ENCODE peak calls at places on chromosome X, in ten cellular contexts. K is EL; M is NCI-H1417; Y is fibroblast of the conjunctiva; A is stimulated activated CD4-positive, alpha-beta T cell treated with anti-CD3 and anti-CD28 coated beads, Interleukin-15, amount 100 ng/mL, for 1 hour; C is stimulated activated CD8-positive, alpha-beta memory T cell treated with anti-CD3 and anti-CD28 coated beads, Interleukin-12 subunit alpha, Interleukin-12 subunit beta, amount 100 ng/mL, for 4 hours; E is Peyer's patch; Z is heart right ventricle; F is lower leg skin; D is mesothelial cell of epicardium. N is an unnamed sample.

GRCh38 chrX:97389761-97390192 is 506.1 kb downstream of the RPA4 start:
- DNase-seq in M (no peak), A (no peak), E (no peak), Z (no peak), Y (peak), F (no peak), C (no peak), K (peak), D (no peak), N (no peak)

GRCh38 chrX:884091-884490 is 253.5 kb downstream of the SHOX start:
- DNase-seq in A (no peak), Y (no peak), M (no peak), E (no peak), C (no peak), K (no peak), F (no peak), D (no peak), Z (no peak), N (no peak)

GRCh38 chrX:153775631-153776595 is 4.9 kb upstream of the SRPK3 start:
- DNase-seq in Y (no peak), A (no peak), C (no peak), M (no peak), K (no peak), Z (no peak), E (no peak), D (no peak), F (no peak), N (no peak)

GRCh38 chrX:71632923-71633657 is 14.8 kb upstream of the CXCR3 start:
- DNase-seq in Z (no peak), M (peak), A (no peak), D (no peak), C (no peak), F (peak), E (no peak), K (no peak), Y (no peak), N (no peak)

GRCh38 chrX:20066968-20067708 is 49.6 kb downstream of the MAP7D2 start:
- DNase-seq in F (no peak), K (peak), C (no peak), M (peak), D (no peak), Z (no peak), A (no peak), E (no peak), Y (peak), N (peak)

GRCh38 chrX:10633722-10634121 is 13.3 kb upstream of the MID1 start:
- DNase-seq in Z (no peak), F (no peak), K (peak), Y (peak), D (no peak), M (peak), C (no peak), A (no peak), E (no peak), N (no peak)

GRCh38 chrX:152819271-152819670 is 11.3 kb downstream of the CETN2 start:
- DNase-seq in E (no peak), M (no peak), A (no peak), K (no peak), C (no peak), F (no peak), D (no peak), Y (peak), Z (no peak), N (no peak)

GRCh38 chrX:150084474-150085229 is 146.4 kb upstream of the EOLA2 start:
- DNase-seq in D (no peak), A (no peak), Y (no peak), E (no peak), M (no peak), K (peak), C (no peak), Z (no peak), F (no peak), N (no peak)

GRCh38 chrX:45622538-45622937 is 421.9 kb upstream of the DIPK2B start:
- DNase-seq in F (no peak), C (no peak), Y (peak), Z (no peak), A (no peak), M (no peak), K (peak), D (no peak), E (no peak), N (no peak)

GRCh38 chrX:39653656-39654055 is 444.1 kb downstream of the BCOR start:
- DNase-seq in M (no peak), E (no peak), K (no peak), A (no peak), Y (no peak), C (no peak), Z (no peak), D (no peak), F (no peak), N (no peak)

GRCh38 chrX:71992711-71993110 is 82.1 kb downstream of the NHSL2 start:
- DNase-seq in M (no peak), D (no peak), Y (no peak), A (peak), E (no peak), K (no peak), Z (no peak), F (peak), C (peak), N (no peak)

GRCh38 chrX:70960728-70961127 is 29.8 kb upstream of the SLC7A3 start:
- DNase-seq in F (no peak), E (no peak), A (no peak), D (no peak), Y (no peak), C (no peak), Z (no peak), M (no peak), K (no peak), N (no peak)

GRCh38 chrX:84168574-84168973 is 19.4 kb downstream of the RPS6KA6 start:
- DNase-seq in Y (no peak), Z (no peak), K (peak), E (no peak), F (no peak), M (no peak), D (no peak), C (no peak), A (no peak), N (no peak)

GRCh38 chrX:40644821-40645358 is 2.5 kb downstream of the CXorf38 start:
- DNase-seq in Z (peak), E (peak), D (no peak), K (peak), C (peak), M (no peak), A (no peak), F (no peak), Y (peak), N (peak)

GRCh38 chrX:6904178-6904577 is 243.3 kb upstream of the STS start:
- DNase-seq in M (no peak), A (no peak), F (no peak), D (no peak), C (no peak), E (no peak), Z (no peak), Y (no peak), K (no peak), N (no peak)

GRCh38 chrX:30275498-30275897 is 28.6 kb downstream of the MAGEB1 start:
- DNase-seq in K (peak), C (no peak), A (no peak), D (no peak), Z (no peak), E (no peak), M (peak), Y (no peak), F (no peak), N (peak)

GRCh38 chrX:33357606-33358005 is 146.3 kb upstream of the DMD start:
- DNase-seq in D (no peak), K (no peak), E (no peak), F (no peak), M (no peak), C (no peak), A (no peak), Z (no peak), Y (no peak), N (no peak)

GRCh38 chrX:106404512-106404911 is 207.3 kb upstream of the RADX start:
- DNase-seq in Z (no peak), A (no peak), E (no peak), F (no peak), M (peak), Y (no peak), C (no peak), D (no peak), K (no peak), N (no peak)

GRCh38 chrX:119475389-119476101 is 7.3 kb downstream of the SLC25A5 start:
- DNase-seq in K (no peak), E (no peak), M (no peak), Y (no peak), Z (no peak), F (peak), A (no peak), D (no peak), C (no peak), N (no peak)

GRCh38 chrX:12984629-12985303 is 9.9 kb downstream of the TMSB4X start:
- DNase-seq in D (peak), K (peak), Z (no peak), M (no peak), Y (no peak), A (no peak), E (no peak), F (no peak), C (no peak), N (peak)